ENCODE peak calls at places on chromosomes 3 and 15, in ten cellular contexts. W is astrocyte of the cerebellum, V is IMR-90, S is adrenal gland, Z is cardiac muscle cell, R is uterus, H is gastrocnemius medialis, K is dorsolateral prefrontal cortex, X is fibroblast of lung, I is neural progenitor cell. N is an unnamed sample.

GRCh38 chr3:49868951-49869454 is 703 bp downstream of the CAMKV start:
- DNase-seq in W (no peak), K (no peak), Z (no peak), R (no peak), H (no peak), I (peak), V (no peak), S (no peak), X (no peak), N (no peak)

GRCh38 chr3:10683106-10683505 is 132.9 kb upstream of the SLC6A11 start:
- DNase-seq in W (no peak), H (no peak), R (no peak), K (no peak), S (no peak), I (no peak), X (no peak), Z (no peak), V (no peak), N (no peak)

GRCh38 chr3:128218858-128219257 is 65.6 kb downstream of the EEFSEC start:
- DNase-seq in R (no peak), H (no peak), Z (no peak), V (no peak), I (no peak), S (no peak), X (no peak), K (no peak), W (no peak), N (no peak)

GRCh38 chr15:85014932-85015331 is 33.3 kb downstream of the PDE8A start:
- DNase-seq in S (no peak), X (no peak), V (no peak), R (no peak), W (no peak), K (no peak), Z (no peak), H (no peak), I (no peak), N (no peak)

GRCh38 chr15:41161336-41161735 is 45.3 kb upstream of the INO80 start:
- DNase-seq in Z (no peak), X (peak), V (peak), H (no peak), R (no peak), K (no peak), S (no peak), W (no peak), I (no peak), N (no peak)

GRCh38 chr3:76501315-76501714 is 538.6 kb upstream of the ROBO2 start:
- DNase-seq in S (no peak), W (no peak), X (no peak), V (no peak), R (no peak), Z (no peak), H (no peak), I (no peak), K (no peak), N (no peak)

GRCh38 chr3:181860243-181860642 is 148.5 kb downstream of the SOX2 start:
- DNase-seq in V (no peak), R (no peak), S (no peak), X (no peak), Z (no peak), K (no peak), W (no peak), H (no peak), I (no peak), N (no peak)

GRCh38 chr15:51075364-51075763 is 19.3 kb downstream of the TNFAIP8L3 start:
- DNase-seq in S (no peak), V (no peak), X (no peak), W (no peak), H (no peak), I (no peak), R (peak), Z (no peak), K (no peak), N (no peak)

GRCh38 chr3:194871143-194871863 is 185.6 kb downstream of the FAM43A start:
- DNase-seq in X (peak), S (peak), V (peak), H (peak), K (no peak), W (peak), R (peak), I (peak), Z (peak), N (peak)

GRCh38 chr15:71581406-71581930 is 228.9 kb upstream of the NR2E3 start:
- DNase-seq in H (no peak), W (no peak), I (no peak), X (peak), R (no peak), V (no peak), S (no peak), Z (no peak), K (no peak), N (no peak)
- TF ChIP-seq CTCF in H (no peak), W (no peak), I (no peak), X (no peak), R (no peak), V (no peak), S (no peak), Z (no peak), K (no peak), N (no peak)

GRCh38 chr3:7876741-7877297 is 624.8 kb upstream of the LMCD1 start:
- DNase-seq in R (no peak), X (no peak), S (no peak), W (no peak), Z (no peak), H (no peak), V (no peak), I (no peak), K (no peak), N (no peak)
- H3K4me3 ChIP-seq in R (no peak), X (no peak), S (no peak), W (no peak), Z (no peak), H (no peak), V (no peak), I (no peak), K (no peak), N (no peak)

GRCh38 chr15:70584838-70585706 is 178.3 kb downstream of the UACA start:
- DNase-seq in I (peak), H (no peak), W (no peak), S (no peak), Z (peak), V (peak), R (no peak), K (no peak), X (peak), N (no peak)
- TF ChIP-seq CTCF in I (peak), H (no peak), W (peak), S (no peak), Z (peak), V (peak), R (peak), K (peak), X (peak), N (peak)

GRCh38 chr3:175070946-175071345 is 211.8 kb downstream of the NAALADL2 start:
- DNase-seq in S (no peak), X (no peak), H (no peak), R (no peak), Z (no peak), W (no peak), V (no peak), K (no peak), I (no peak), N (no peak)
- H3K4me3 ChIP-seq in S (no peak), X (no peak), H (no peak), R (no peak), Z (no peak), W (no peak), V (no peak), K (no peak), I (no peak), N (no peak)

GRCh38 chr3:160948273-160948672 is 156.9 kb downstream of the B3GALNT1 start:
- DNase-seq in K (no peak), H (no peak), I (no peak), R (no peak), W (no peak), X (no peak), S (no peak), Z (no peak), V (no peak), N (no peak)

GRCh38 chr3:160951677-160952487 is 153.3 kb downstream of the B3GALNT1 start:
- DNase-seq in S (no peak), X (no peak), W (no peak), H (no peak), Z (no peak), I (no peak), V (no peak), R (no peak), K (no peak), N (no peak)

GRCh38 chr3:160949460-160949859 is 155.7 kb downstream of the B3GALNT1 start:
- DNase-seq in R (no peak), W (no peak), I (no peak), S (no peak), Z (no peak), H (no peak), V (no peak), X (no peak), K (no peak), N (no peak)

GRCh38 chr3:160950954-160951353 is 154.2 kb downstream of the B3GALNT1 start:
- DNase-seq in K (no peak), Z (no peak), X (no peak), I (no peak), R (no peak), H (no peak), V (no peak), W (no peak), S (no peak), N (no peak)

DNA sequence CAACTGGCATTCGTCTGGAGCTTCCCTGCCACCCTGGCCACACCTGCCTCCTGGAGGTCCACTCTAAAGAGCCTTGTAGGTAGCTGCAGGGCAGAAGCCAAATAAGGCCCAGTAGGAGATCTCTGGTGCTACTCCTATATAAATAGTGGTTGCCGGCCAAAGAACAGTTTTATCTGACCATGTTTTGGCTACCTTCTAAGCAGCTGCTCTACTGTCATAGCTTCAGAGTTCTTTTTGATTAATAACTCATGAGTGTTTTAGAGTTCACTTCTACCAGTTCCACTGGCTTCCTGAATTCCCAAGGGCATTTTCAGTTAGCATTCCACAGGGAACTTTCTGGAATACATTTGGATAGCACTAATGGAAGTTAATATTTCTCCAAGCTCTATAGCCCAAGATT is 154.6 kb downstream of the B3GALNT1 start:
- DNase-seq in R (no peak), V (no peak), K (no peak), I (no peak), Z (no peak), H (no peak), S (no peak), W (no peak), X (no peak), N (no peak)
- TF ChIP-seq CTCF in R (no peak), V (no peak), K (no peak), I (no peak), Z (no peak), H (no peak), S (no peak), W (no peak), X (no peak), N (no peak)

GRCh38 chr15:67067930-67068542 is 2.6 kb downstream of the SMAD3 start:
- DNase-seq in V (peak), S (no peak), H (no peak), K (no peak), I (peak), W (no peak), Z (no peak), R (no peak), X (no peak), N (no peak)
- H3K4me3 ChIP-seq in V (peak), S (no peak), H (peak), K (peak), I (peak), W (peak), Z (peak), R (peak), X (peak), N (peak)

DNA sequence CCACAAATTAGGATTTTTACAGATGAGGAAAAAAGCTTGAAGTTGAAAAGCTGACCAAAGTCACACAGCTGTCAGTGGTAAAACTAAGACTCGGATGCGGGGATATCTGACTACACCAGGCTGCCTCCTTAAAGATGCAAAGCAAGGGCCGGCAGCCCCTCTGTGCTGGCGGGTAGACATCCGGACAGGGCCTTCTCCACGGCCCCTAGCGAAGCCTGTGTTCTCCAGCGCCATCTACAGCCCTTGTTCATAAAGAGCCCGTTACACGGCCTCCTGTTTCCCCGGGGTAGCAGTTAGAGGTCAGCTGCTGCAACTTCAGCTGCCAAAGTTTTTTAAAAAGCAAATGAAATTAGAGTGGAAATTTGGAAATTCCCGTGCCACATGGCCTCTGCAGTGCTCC is 383.0 kb downstream of the TBL1XR1 start:
- DNase-seq in X (peak), W (peak), V (peak), K (no peak), Z (peak), R (no peak), I (peak), S (peak), H (no peak), N (peak)
- TF ChIP-seq CTCF in X (peak), W (peak), V (peak), K (no peak), Z (peak), R (no peak), I (peak), S (peak), H (peak), N (peak)

N was measured in AG04450.